ENCODE peak calls at places on chromosomes 4 and X, in five cellular contexts. K is CD4-positive, alpha-beta T cell; U is PC-3; V is tibial artery; R is GM23338. G is an unnamed sample.

GRCh38 chr4:150236626-150237025 is 158.4 kb downstream of the DCLK2 start:
- DNase-seq in U (peak; percentile 9), K (no peak), V (no peak), R (no peak), G (no peak)

GRCh38 chr4:124067031-124067430 is 645.5 kb downstream of the ANKRD50 start:
- DNase-seq in R (no peak), K (no peak), V (no peak), U (peak; percentile 38), G (no peak)

GRCh38 chr4:122914292-122914904 is 8.0 kb downstream of the NUDT6 start:
- DNase-seq in K (no peak), R (peak; percentile 43), U (peak; percentile 58), V (no peak), G (no peak)

GRCh38 chr4:43607827-43608461 is 715.4 kb downstream of the GRXCR1 start:
- DNase-seq in V (no peak), K (no peak), R (no peak), U (no peak), G (no peak)

GRCh38 chrX:154490021-154490413 is 412 bp downstream of the SLC10A3 start:
- DNase-seq in V (no peak), R (peak; percentile 25), U (peak; percentile 38), K (peak; percentile 10), G (no peak)

GRCh38 chr4:136441629-136442282 is 1090.5 kb downstream of the PCDH18 start:
- DNase-seq in K (no peak), V (no peak), U (no peak), R (no peak), G (no peak)

GRCh38 chr4:69836321-69836720 is 23.6 kb downstream of the SULT1E1 start:
- DNase-seq in R (no peak), U (no peak), V (no peak), K (no peak), G (no peak)

GRCh38 chr4:89800527-89801103 is 36.3 kb downstream of the SNCA start:
- DNase-seq in R (no peak), K (no peak), U (peak; percentile 42), V (no peak), G (no peak)

GRCh38 chrX:73977542-73978169 is 326.3 kb upstream of the ZCCHC13 start:
- DNase-seq in K (no peak), R (peak; percentile 23), U (no peak), V (no peak), G (no peak)

GRCh38 chr4:24651266-24651665 is 66.9 kb upstream of the DHX15 start:
- DNase-seq in R (no peak), K (no peak), V (no peak), U (no peak), G (no peak)

GRCh38 chr4:80213117-80213815 is 16.0 kb downstream of the PRDM8 start:
- DNase-seq in R (no peak), K (no peak), V (no peak), U (no peak), G (no peak)

GRCh38 chrX:97057349-97057909 is 173.7 kb downstream of the RPA4 start:
- DNase-seq in R (no peak), K (no peak), U (peak; percentile 41), V (no peak), G (no peak)

GRCh38 chrX:13092455-13092941 is 48.1 kb upstream of the FAM9C start:
- DNase-seq in K (peak; percentile 76), V (no peak), R (no peak), U (no peak), G (no peak)

GRCh38 chrX:27575565-27575964 is 14.6 kb upstream of the DCAF8L2 start:
- DNase-seq in R (no peak), K (no peak), V (no peak), U (peak; percentile 73), G (no peak)

GRCh38 chr4:94759767-94760211 is 2.0 kb downstream of the BMPR1B start:
- DNase-seq in R (no peak), U (peak; percentile 68), V (no peak), K (no peak), G (no peak)

GRCh38 chr4:108355523-108356208 is 186.9 kb upstream of the LEF1 start:
- DNase-seq in R (no peak), V (no peak), U (no peak), K (no peak), G (no peak)

GRCh38 chr4:110032603-110033002 is 119.9 kb downstream of the EGF start:
- DNase-seq in U (no peak), R (no peak), K (no peak), V (no peak), G (no peak)

GRCh38 chr4:82798168-82799005 is at the start of gene SCD5:
- DNase-seq in K (peak; percentile 21), U (peak; percentile 26), R (peak; percentile 87), V (peak; percentile 75), G (peak; percentile 20)

GRCh38 chr4:82797048-82797590 is 1.5 kb downstream of the SCD5 start:
- DNase-seq in V (no peak), U (no peak), K (no peak), R (peak; percentile 79), G (no peak)

GRCh38 chr4:82801910-82802521 is 3.4 kb upstream of the SCD5 start:
- DNase-seq in V (no peak), R (no peak), K (no peak), U (peak; percentile 49), G (no peak)

GRCh38 chr4:82797591-82798081 is 960 bp downstream of the SCD5 start:
- DNase-seq in U (no peak), K (no peak), R (peak; percentile 46), V (no peak), G (no peak)

DNA sequence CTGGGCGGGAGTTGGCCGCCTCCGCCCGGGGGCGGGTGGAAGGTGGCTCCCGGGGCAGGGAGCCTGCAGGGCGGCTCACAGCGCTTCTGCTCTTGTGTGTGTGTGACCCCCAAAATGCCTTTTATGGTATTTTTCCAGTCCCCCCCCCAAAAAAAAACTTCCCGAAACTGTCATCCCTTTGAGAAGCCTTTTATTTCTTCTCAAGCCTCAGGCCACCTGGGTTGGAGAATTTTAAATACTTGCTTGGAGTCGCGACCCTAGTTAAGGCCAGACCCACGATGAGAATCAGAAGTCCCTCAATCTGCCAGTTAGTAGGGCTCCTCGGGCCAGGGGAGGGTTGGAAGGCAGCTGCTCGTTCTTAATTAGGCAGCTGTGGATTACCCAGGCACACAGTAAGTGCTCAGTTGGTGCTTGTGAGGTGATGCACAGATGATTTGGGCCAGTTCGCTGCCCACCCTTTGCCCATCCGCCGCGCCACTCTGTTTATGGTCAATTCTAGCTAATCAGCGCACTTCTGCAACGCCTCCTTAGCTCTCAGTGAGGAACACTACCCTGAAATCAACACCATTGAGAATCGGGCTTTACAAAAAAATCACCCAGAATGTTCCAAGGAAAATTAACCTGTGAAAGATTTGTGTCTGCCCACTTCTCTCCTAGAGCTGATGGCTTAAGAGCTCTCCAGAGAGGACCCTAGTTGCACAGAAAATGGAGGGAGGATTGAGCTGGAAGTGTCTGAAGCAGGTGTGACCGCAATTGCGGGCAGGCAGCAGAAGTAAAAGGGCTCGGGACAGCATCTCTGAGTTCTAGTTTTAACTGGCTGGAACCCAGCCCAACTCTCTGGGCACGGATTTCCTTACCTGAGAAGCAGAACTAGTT is 648 bp upstream of the SCD5 start:
- DNase-seq in K (no peak), U (peak; percentile 10), V (no peak), R (peak; percentile 38), G (no peak)
- H3K27me3 ChIP-seq in K (peaks cover 50% of the 10 kb centered on the region), U (peaks cover 6% of the 10 kb centered on the region), V (no peaks in the 10 kb centered on the region), R (peaks cover 100% of the 10 kb centered on the region), G (peaks cover 2% of the 10 kb centered on the region)

GRCh38 chr4:30722916-30723270 is 2.7 kb downstream of the PCDH7 start:
- DNase-seq in K (no peak), V (peak; percentile 66), U (no peak), R (peak; percentile 45), G (no peak)

GRCh38 chr4:30721353-30722091 is 1.4 kb downstream of the PCDH7 start:
- DNase-seq in U (peak; percentile 14), V (peak; percentile 71), K (no peak), R (peak; percentile 52), G (no peak)

GRCh38 chr4:30724217-30724616 is 4.0 kb downstream of the PCDH7 start:
- DNase-seq in U (no peak), V (no peak), R (no peak), K (no peak), G (no peak)

GRCh38 chr4:30720656-30721352 is 635 bp downstream of the PCDH7 start:
- DNase-seq in V (peak; percentile 71), U (peak; percentile 21), K (no peak), R (peak; percentile 64), G (no peak)

DNA sequence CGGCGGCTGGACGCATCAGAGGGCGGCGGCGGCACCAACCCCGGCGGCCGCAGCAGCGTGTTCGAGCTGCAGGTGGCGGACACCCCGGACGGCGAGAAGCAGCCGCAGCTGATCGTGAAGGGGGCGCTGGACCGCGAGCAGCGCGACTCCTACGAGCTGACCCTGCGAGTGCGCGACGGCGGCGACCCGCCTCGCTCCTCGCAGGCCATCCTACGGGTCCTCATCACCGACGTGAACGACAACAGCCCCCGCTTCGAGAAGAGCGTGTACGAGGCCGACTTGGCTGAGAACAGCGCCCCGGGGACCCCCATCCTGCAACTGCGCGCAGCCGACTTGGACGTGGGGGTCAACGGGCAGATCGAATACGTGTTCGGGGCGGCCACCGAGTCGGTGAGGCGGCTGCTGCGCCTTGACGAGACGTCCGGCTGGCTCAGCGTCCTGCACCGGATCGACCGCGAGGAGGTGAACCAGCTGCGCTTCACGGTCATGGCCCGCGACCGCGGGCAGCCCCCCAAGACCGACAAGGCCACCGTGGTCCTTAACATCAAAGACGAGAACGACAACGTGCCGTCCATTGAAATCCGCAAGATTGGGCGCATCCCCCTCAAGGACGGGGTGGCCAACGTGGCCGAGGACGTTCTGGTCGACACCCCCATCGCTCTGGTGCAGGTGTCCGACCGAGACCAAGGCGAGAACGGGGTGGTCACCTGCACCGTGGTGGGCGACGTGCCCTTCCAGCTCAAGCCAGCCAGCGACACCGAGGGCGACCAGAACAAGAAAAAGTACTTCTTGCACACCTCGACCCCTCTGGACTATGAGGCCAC is 2.1 kb downstream of the PCDH7 start:
- DNase-seq in U (no peak), K (no peak), R (peak; percentile 73), V (peak; percentile 66), G (no peak)
- H3K27me3 ChIP-seq in U (no peaks in the 10 kb centered on the region), K (peaks cover 62% of the 10 kb centered on the region), R (peaks cover 56% of the 10 kb centered on the region), V (no peaks in the 10 kb centered on the region), G (peaks cover 8% of the 10 kb centered on the region)

GRCh38 chr4:54098375-54098774 is 1.6 kb upstream of the GSX2 start:
- DNase-seq in V (no peak), R (peak; percentile 34), K (no peak), U (no peak), G (no peak)
- H3K27me3 ChIP-seq in V (no peaks in the 10 kb centered on the region), R (peaks cover 100% of the 10 kb centered on the region), K (peaks cover 96% of the 10 kb centered on the region), U (peaks cover 52% of the 10 kb centered on the region), G (peaks cover 39% of the 10 kb centered on the region)

GRCh38 chr4:146654976-146655761 is 16.5 kb downstream of the POU4F2 start:
- DNase-seq in U (no peak), V (no peak), K (no peak), R (peak; percentile 72), G (no peak)

GRCh38 chr4:146649232-146649631 is 10.5 kb downstream of the POU4F2 start:
- DNase-seq in K (no peak), V (no peak), R (no peak), U (no peak), G (no peak)

GRCh38 chr4:146650034-146650433 is 11.3 kb downstream of the POU4F2 start:
- DNase-seq in R (no peak), V (no peak), U (no peak), K (no peak), G (no peak)

GRCh38 chr4:146654648-146654975 is 15.9 kb downstream of the POU4F2 start:
- DNase-seq in R (no peak), K (no peak), V (no peak), U (no peak), G (no peak)
- H3K27me3 ChIP-seq in R (peaks cover 100% of the 10 kb centered on the region), K (peaks cover 78% of the 10 kb centered on the region), V (no peaks in the 10 kb centered on the region), U (peaks cover 55% of the 10 kb centered on the region), G (peaks cover 15% of the 10 kb centered on the region)

GRCh38 chrX:18210470-18210869 is 10.2 kb downstream of the BEND2 start:
- DNase-seq in U (peak; percentile 40), R (peak; percentile 26), V (no peak), K (no peak), G (no peak)
- H3K27me3 ChIP-seq in U (no peaks in the 10 kb centered on the region), R (no peaks in the 10 kb centered on the region), V (no peaks in the 10 kb centered on the region), K (no peaks in the 10 kb centered on the region), G (no peaks in the 10 kb centered on the region)

G was measured in BJ.